ENCODE peak calls at places on chromosome 1, in five cellular contexts. C, J, Z, N and G are unnamed samples.

GRCh38 chr1:233868461-233868860 is 36.0 kb upstream of the SLC35F3 start:
- DNase-seq in J (no peak), N (no peak), Z (no peak), C (no peak), G (no peak)

GRCh38 chr1:22628698-22629444 is 7.6 kb upstream of the C1QA start:
- DNase-seq in J (no peak), N (peak; percentile 20), C (no peak), Z (no peak), G (no peak)

GRCh38 chr1:32969556-32969955 is 4.9 kb upstream of the RNF19B start:
- DNase-seq in J (no peak), N (peak; percentile 80), Z (no peak), C (no peak), G (no peak)

GRCh38 chr1:29478046-29478791 is 241.9 kb downstream of the PTPRU start:
- DNase-seq in Z (no peak), C (no peak), J (no peak), N (no peak), G (no peak)

GRCh38 chr1:171476829-171477228 is 8.5 kb upstream of the PRRC2C start:
- DNase-seq in J (no peak), C (no peak), Z (no peak), N (no peak), G (no peak)

GRCh38 chr1:53294557-53294956 is 33.3 kb downstream of the LRP8 start:
- DNase-seq in Z (no peak), N (peak; percentile 13), C (no peak), J (no peak), G (no peak)

GRCh38 chr1:6224733-6225132 is 11.0 kb downstream of the ICMT start:
- DNase-seq in Z (peak; percentile 60), N (peak; percentile 42), C (no peak), J (no peak), G (no peak)

GRCh38 chr1:10772711-10773110 is 23.7 kb downstream of the CASZ1 start:
- DNase-seq in J (no peak), Z (no peak), C (no peak), N (no peak), G (no peak)

GRCh38 chr1:42040159-42040558 is 113.1 kb upstream of the GUCA2B start:
- DNase-seq in N (no peak), C (no peak), J (no peak), Z (no peak), G (peak; percentile 92)

GRCh38 chr1:157193702-157194391 is 55.7 kb upstream of the ETV3 start:
- DNase-seq in J (peak; percentile 67), N (peak; percentile 83), C (no peak), Z (peak; percentile 56), G (peak; percentile 76)

GRCh38 chr1:19655718-19656080 is 9.0 kb upstream of the HTR6 start:
- DNase-seq in C (no peak), J (no peak), N (no peak), Z (no peak), G (no peak)
- H3K4me1 ChIP-seq in C (peaks cover 15% of the 10 kb centered on the region), J (no peaks in the 10 kb centered on the region), N (peaks cover 28% of the 10 kb centered on the region), Z (no peaks in the 10 kb centered on the region), G (peaks cover 6% of the 10 kb centered on the region)

GRCh38 chr1:174789399-174789798 is 210.3 kb upstream of the CACYBP start:
- DNase-seq in C (no peak), Z (no peak), J (no peak), N (peak; percentile 38), G (no peak)

GRCh38 chr1:174795806-174796205 is 203.9 kb upstream of the CACYBP start:
- DNase-seq in N (peak; percentile 47), C (no peak), J (no peak), Z (no peak), G (no peak)

GRCh38 chr1:174794861-174795260 is 204.9 kb upstream of the CACYBP start:
- DNase-seq in Z (no peak), N (no peak), C (no peak), J (no peak), G (no peak)

GRCh38 chr1:174788981-174789380 is 210.8 kb upstream of the CACYBP start:
- DNase-seq in N (peak; percentile 67), J (no peak), Z (no peak), C (no peak), G (no peak)

GRCh38 chr1:174791863-174792262 is 207.9 kb upstream of the CACYBP start:
- DNase-seq in C (no peak), N (no peak), J (no peak), Z (no peak), G (no peak)
- H3K27ac ChIP-seq in C (no peak overlapping the region), N (no peak overlapping the region), J (no peak overlapping the region), Z (no peak overlapping the region), G (no peak overlapping the region)

GRCh38 chr1:239125888-239126287 is 260.5 kb upstream of the CHRM3 start:
- DNase-seq in N (no peak), J (no peak), Z (no peak), C (no peak), G (no peak)

GRCh38 chr1:239125027-239125426 is 261.3 kb upstream of the CHRM3 start:
- DNase-seq in J (no peak), N (peak; percentile 27), Z (no peak), C (no peak), G (no peak)

GRCh38 chr1:239126881-239127280 is 259.5 kb upstream of the CHRM3 start:
- DNase-seq in N (no peak), Z (no peak), J (no peak), C (no peak), G (no peak)

DNA sequence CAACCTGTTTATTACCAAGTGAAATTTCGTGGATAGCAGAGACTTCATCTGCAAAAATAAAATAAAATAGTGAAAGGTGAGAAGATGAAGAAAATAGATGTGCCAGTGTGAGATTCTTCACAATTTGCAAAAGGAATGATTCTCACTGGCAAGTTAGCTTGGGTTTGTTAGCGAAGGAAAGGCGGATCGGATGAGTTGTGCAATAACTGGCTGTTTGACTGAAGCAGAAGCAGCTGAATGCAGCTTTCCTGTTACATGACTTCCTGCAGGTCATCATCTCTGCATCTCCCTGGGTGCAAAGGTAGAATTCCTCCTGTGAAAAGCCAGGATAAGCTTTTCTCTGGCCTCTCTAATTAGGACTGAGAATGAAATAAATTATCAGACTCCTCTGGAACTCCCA is 263.1 kb upstream of the CHRM3 start:
- DNase-seq in J (no peak), N (no peak), Z (no peak), C (no peak), G (no peak)
- H3K4me1 ChIP-seq in J (no peaks in the 10 kb centered on the region), N (no peaks in the 10 kb centered on the region), Z (no peaks in the 10 kb centered on the region), C (no peaks in the 10 kb centered on the region), G (no peaks in the 10 kb centered on the region)

GRCh38 chr1:61123321-61123720 is 41.0 kb downstream of the NFIA start:
- DNase-seq in N (no peak), J (no peak), C (no peak), Z (no peak), G (no peak)

GRCh38 chr1:61125895-61126294 is 43.5 kb downstream of the NFIA start:
- DNase-seq in N (no peak), C (no peak), Z (no peak), J (no peak), G (no peak)

GRCh38 chr1:61124078-61124477 is 41.7 kb downstream of the NFIA start:
- DNase-seq in C (no peak), J (no peak), N (no peak), Z (no peak), G (no peak)

GRCh38 chr1:61124691-61125090 is 42.3 kb downstream of the NFIA start:
- DNase-seq in C (no peak), Z (no peak), J (no peak), N (no peak), G (no peak)

GRCh38 chr1:61125263-61125662 is 42.9 kb downstream of the NFIA start:
- DNase-seq in N (no peak), C (no peak), J (no peak), Z (no peak), G (no peak)
- H3K27ac ChIP-seq in N (no peak overlapping the region), C (no peak overlapping the region), J (no peak overlapping the region), Z (no peak overlapping the region), G (peak overlapping the region; percentile 36)

DNA sequence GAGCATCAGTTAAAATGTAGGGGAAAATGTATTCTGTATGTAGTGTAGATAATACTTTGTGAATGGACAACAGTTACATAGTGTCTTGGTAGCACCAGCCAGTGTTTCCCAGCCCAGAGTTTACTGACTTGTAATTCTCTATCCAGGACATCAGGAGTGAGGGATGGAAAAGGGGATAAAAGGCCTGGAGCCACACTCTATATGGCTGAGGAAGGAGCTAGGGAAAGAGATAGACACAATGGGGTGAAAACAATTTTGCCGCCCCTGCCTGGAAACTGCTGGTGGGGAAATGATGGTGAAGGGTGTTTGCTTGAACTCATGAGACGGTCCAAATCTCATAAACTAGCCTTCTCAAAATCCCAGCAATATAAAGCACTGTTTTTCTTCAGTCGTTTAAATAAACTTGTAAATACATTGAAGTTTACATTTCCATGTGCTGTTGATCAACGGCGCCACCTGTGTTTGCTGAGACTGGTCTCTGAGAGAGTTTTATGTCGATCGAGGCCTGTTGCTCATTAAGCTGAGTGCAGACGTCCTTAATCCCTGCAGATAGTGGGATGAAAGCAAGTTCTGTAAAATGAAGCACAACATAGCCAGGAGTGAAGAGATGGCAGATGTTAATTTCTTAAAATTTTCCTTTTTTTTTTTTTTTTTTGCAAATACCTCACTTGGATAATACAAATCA is 27.9 kb upstream of the AGO1 start:
- DNase-seq in N (no peak), C (no peak), Z (no peak), J (no peak), G (no peak)
- H3K4me1 ChIP-seq in N (no peaks in the 10 kb centered on the region), C (peaks cover 9% of the 10 kb centered on the region), Z (no peaks in the 10 kb centered on the region), J (peaks cover 2% of the 10 kb centered on the region), G (no peaks in the 10 kb centered on the region)

GRCh38 chr1:8011923-8012858 is 13.9 kb downstream of the ERRFI1 start:
- DNase-seq in Z (no peak), J (no peak), N (no peak), C (no peak), G (no peak)

GRCh38 chr1:8010080-8010664 is 15.9 kb downstream of the ERRFI1 start:
- DNase-seq in J (no peak), N (no peak), C (no peak), Z (no peak), G (no peak)

GRCh38 chr1:8006037-8006963 is 19.8 kb downstream of the ERRFI1 start:
- DNase-seq in Z (no peak), N (peak; percentile 70), C (no peak), J (no peak), G (peak; percentile 48)

GRCh38 chr1:8011016-8011415 is 15.1 kb downstream of the ERRFI1 start:
- DNase-seq in J (no peak), Z (no peak), N (no peak), C (no peak), G (no peak)

GRCh38 chr1:8009043-8010002 is 16.8 kb downstream of the ERRFI1 start:
- DNase-seq in J (no peak), N (no peak), Z (no peak), C (no peak), G (no peak)
- H3K27ac ChIP-seq in J (no peak overlapping the region), N (no peak overlapping the region), Z (no peak overlapping the region), C (no peak overlapping the region), G (no peak overlapping the region)